ENCODE peak calls at places on chromosome 14, in eight cellular contexts. T is adipocyte; X is activated CD8-positive, alpha-beta T cell treated with anti-CD3 and anti-CD28 coated beads for 36 hours; A is head of caudate nucleus; R is midbrain; K is bronchial epithelial cell; F is NCI-H446; V is myocyte. N is an unnamed sample.

GRCh38 chr14:68251766-68252100 is 432.2 kb downstream of the RAD51B start:
- DNase-seq in T (no peak), X (no peak), A (no peak), R (no peak), K (no peak), F (no peak), V (no peak), N (no peak)

GRCh38 chr14:20413785-20414117 is 450 bp upstream of the TEP1 start:
- DNase-seq in T (peak), X (peak), A (no peak), R (peak), K (peak), F (peak), V (peak), N (no peak)

GRCh38 chr14:96986701-96987474 is 189.7 kb downstream of the VRK1 start:
- DNase-seq in T (no peak), X (peak), A (no peak), R (no peak), K (no peak), F (no peak), V (no peak), N (no peak)

GRCh38 chr14:60331201-60332045 is 82.4 kb downstream of the PPM1A start:
- DNase-seq in T (peak), X (peak), A (peak), R (peak), K (peak), F (peak), V (peak), N (no peak)

GRCh38 chr14:45177081-45177480 is 41.4 kb downstream of the FANCM start:
- DNase-seq in T (peak), X (no peak), A (no peak), R (no peak), K (peak), F (no peak), V (no peak), N (no peak)

GRCh38 chr14:32078030-32078793 is 1.1 kb downstream of the ARHGAP5 start:
- DNase-seq in T (peak), X (no peak), A (peak), R (peak), K (no peak), F (peak), V (peak), N (no peak)

GRCh38 chr14:26811756-26812305 is 214.0 kb upstream of the NOVA1 start:
- DNase-seq in T (peak), X (no peak), A (no peak), R (no peak), K (no peak), F (no peak), V (no peak), N (no peak)

GRCh38 chr14:104973215-104974145 is 4.7 kb downstream of the AHNAK2 start:
- DNase-seq in T (peak), X (no peak), A (peak), R (peak), K (peak), F (peak), V (peak), N (no peak)

GRCh38 chr14:100531591-100532121 is 55.6 kb downstream of the BEGAIN start:
- DNase-seq in T (no peak), X (no peak), A (no peak), R (no peak), K (no peak), F (no peak), V (no peak), N (no peak)

GRCh38 chr14:35369701-35370191 is 34.8 kb downstream of the NFKBIA start:
- DNase-seq in T (no peak), X (peak), A (no peak), R (no peak), K (peak), F (no peak), V (no peak), N (no peak)

GRCh38 chr14:68580676-68581075 is 212.2 kb downstream of the ZFP36L1 start:
- DNase-seq in T (no peak), X (no peak), A (no peak), R (no peak), K (no peak), F (peak), V (peak), N (no peak)

GRCh38 chr14:32940066-32940651 is 1.5 kb downstream of the NPAS3 start:
- DNase-seq in T (no peak), X (no peak), A (no peak), R (no peak), K (peak), F (no peak), V (no peak), N (no peak)

GRCh38 chr14:69816216-69816615 is 19.2 kb upstream of the SLC10A1 start:
- DNase-seq in T (no peak), X (no peak), A (no peak), R (no peak), K (no peak), F (no peak), V (no peak), N (no peak)

GRCh38 chr14:105089746-105090492 is 24.7 kb upstream of the GPR132 start:
- DNase-seq in T (no peak), X (no peak), A (no peak), R (no peak), K (no peak), F (no peak), V (no peak), N (no peak)

GRCh38 chr14:24259282-24260025 is 3.5 kb downstream of the TGM1 start:
- DNase-seq in T (peak), X (no peak), A (no peak), R (no peak), K (peak), F (peak), V (peak), N (no peak)